ENCODE peak calls at places on chromosomes 11 and 22, in five cellular contexts. R, W, F, K and Q are unnamed samples.

GRCh38 chr11:122984186-122985011 is 2.8 kb upstream of the BSX start:
- DNase-seq in R (peak), F (peak), K (peak), W (no peak), Q (no peak)

GRCh38 chr11:110989734-110990133 is 255.8 kb upstream of the POU2AF2 start:
- DNase-seq in R (no peak), K (no peak), F (peak), W (no peak), Q (no peak)

GRCh38 chr22:41237707-41238569 is 2.8 kb downstream of the CHADL start:
- DNase-seq in R (peak), F (peak), W (no peak), K (peak), Q (peak)

GRCh38 chr11:125428486-125429173 is 67.4 kb downstream of the FEZ1 start:
- DNase-seq in K (no peak), R (peak), F (no peak), W (no peak), Q (peak)

GRCh38 chr11:34860034-34860433 is 56.1 kb downstream of the APIP start:
- DNase-seq in K (no peak), F (peak), R (no peak), W (no peak), Q (peak)

GRCh38 chr11:119635776-119636175 is 93.2 kb downstream of the NECTIN1 start:
- DNase-seq in W (no peak), F (no peak), R (no peak), K (no peak), Q (no peak)

GRCh38 chr11:123475478-123475877 is 45.4 kb downstream of the GRAMD1B start:
- DNase-seq in F (peak), R (peak), K (peak), W (no peak), Q (peak)

GRCh38 chr11:10657308-10658271 is 36.0 kb downstream of the IRAG1 start:
- DNase-seq in W (no peak), F (peak), K (no peak), R (peak), Q (peak)

GRCh38 chr11:130761560-130762220 is 154.6 kb downstream of the SNX19 start:
- DNase-seq in W (no peak), F (no peak), R (peak), K (peak), Q (no peak)

GRCh38 chr11:126384449-126385070 is 29.1 kb downstream of the ST3GAL4 start:
- DNase-seq in W (no peak), F (no peak), R (no peak), K (no peak), Q (peak)

GRCh38 chr11:63663809-63664208 is 7.4 kb downstream of the ATL3 start:
- DNase-seq in K (no peak), F (peak), R (no peak), W (no peak), Q (peak)

GRCh38 chr11:95262994-95263764 is 32.2 kb upstream of the SESN3 start:
- DNase-seq in F (no peak), W (no peak), R (no peak), K (no peak), Q (no peak)

DNA sequence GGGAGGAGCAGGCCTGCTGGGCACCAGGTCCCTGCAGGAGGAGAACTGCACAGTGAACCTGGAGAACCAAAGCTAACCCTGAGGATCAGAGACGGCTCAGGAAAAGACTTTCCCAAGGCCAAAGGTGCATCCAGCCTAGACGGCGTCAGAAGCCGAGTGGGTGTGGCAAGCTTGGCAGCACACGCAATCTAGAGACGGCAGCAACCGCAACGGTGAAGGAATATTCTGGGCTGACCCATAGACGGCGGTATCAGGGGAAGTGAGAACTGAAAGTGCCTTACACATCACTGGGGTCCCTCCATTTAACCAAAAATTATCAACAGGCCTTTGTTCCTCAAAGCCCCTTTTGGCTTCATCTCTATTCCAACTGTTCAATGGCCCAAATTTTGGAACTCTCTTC is 26.2 kb downstream of the SPATA19 start:
- DNase-seq in F (no peak), R (no peak), K (no peak), W (no peak), Q (no peak)
- TF ChIP-seq EZH2phosphoT487 in F (no peak), R (no peak), K (no peak), W (no peak), Q (no peak)

GRCh38 chr11:79236541-79236971 is 204.3 kb downstream of the TENM4 start:
- DNase-seq in K (peak), R (no peak), W (no peak), F (peak), Q (no peak)
- TF ChIP-seq EZH2phosphoT487 in K (no peak), R (no peak), W (no peak), F (no peak), Q (no peak)

GRCh38 chr11:61446211-61446651 is 16.3 kb downstream of the SDHAF2 start:
- DNase-seq in R (peak), K (peak), W (peak), F (peak), Q (peak)

GRCh38 chr11:61447601-61448551 is 18.0 kb downstream of the SDHAF2 start:
- DNase-seq in W (no peak), K (no peak), F (peak), R (no peak), Q (no peak)

GRCh38 chr11:61448552-61448927 is 18.6 kb downstream of the SDHAF2 start:
- DNase-seq in R (no peak), F (no peak), K (no peak), W (no peak), Q (no peak)

GRCh38 chr11:61442616-61443015 is 12.7 kb downstream of the SDHAF2 start:
- DNase-seq in R (no peak), W (no peak), F (no peak), K (no peak), Q (no peak)

DNA sequence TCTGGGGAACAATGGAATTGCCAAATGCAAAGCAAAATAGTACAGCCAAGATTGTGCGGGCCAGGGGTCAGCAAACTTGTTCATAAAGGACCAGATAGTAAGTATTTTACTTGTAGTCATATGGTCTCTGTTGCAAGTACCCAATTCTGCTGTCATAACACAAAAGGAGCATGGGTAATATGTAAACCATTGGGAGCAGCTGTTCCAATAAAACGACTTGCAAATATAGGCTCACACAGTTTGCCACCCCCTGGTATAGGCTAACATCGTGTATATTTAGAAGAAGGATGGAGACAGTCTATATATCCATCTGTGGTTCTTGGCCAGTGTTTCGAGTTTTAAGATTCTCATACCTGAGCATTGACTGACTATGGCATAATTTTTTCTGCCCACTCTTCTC is 15.6 kb downstream of the SDHAF2 start:
- DNase-seq in W (no peak), K (no peak), R (no peak), F (no peak), Q (no peak)
- TF ChIP-seq EZH2phosphoT487 in W (no peak), K (no peak), R (no peak), F (no peak), Q (no peak)

GRCh38 chr22:29030016-29030617 is 31.5 kb downstream of the C22orf31 start:
- DNase-seq in F (peak), W (peak), R (peak), K (no peak), Q (peak)

GRCh38 chr22:29030618-29031235 is 30.9 kb downstream of the C22orf31 start:
- DNase-seq in K (peak), F (peak), W (peak), R (peak), Q (peak)

GRCh38 chr22:29032014-29032475 is 29.6 kb downstream of the C22orf31 start:
- DNase-seq in R (peak), K (no peak), W (no peak), F (peak), Q (no peak)

GRCh38 chr22:29032584-29032983 is 29.0 kb downstream of the C22orf31 start:
- DNase-seq in F (peak), R (no peak), K (no peak), W (no peak), Q (peak)

DNA sequence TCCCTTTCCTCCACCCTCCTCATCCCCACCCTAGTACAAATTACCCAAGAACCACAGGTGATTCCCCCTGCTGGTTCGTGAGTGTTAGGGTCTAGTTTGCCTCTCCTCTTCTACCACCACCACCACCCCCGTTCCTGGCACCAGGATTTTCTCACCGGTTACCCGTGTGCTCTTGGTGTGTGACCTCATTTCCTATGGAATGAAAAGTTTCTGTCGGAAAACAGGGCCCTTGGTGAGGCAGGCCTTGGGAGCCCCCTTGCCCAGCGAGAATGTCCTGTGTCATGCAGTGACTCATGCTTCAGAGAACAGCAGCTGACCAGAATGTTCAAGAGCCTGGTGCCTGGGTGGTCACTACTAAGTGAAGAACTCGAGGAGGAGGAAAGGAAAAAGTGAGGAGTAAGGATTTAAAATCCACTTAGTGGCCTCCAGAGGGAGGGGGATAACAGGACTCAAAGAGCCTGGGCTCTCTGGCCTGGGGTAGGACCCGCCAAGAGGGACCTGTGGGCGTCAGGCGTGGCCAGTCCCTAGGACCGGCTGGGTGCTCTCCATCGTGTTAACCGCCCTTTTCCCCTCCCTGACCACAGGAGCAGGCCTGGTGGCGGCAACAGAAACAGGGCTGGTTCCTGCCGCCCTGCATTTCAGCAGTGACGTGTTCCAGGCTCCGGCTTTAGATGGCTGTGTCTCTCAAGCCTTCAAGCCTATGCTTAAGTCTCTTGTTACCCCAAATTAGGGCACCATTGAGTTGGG is 30.2 kb downstream of the C22orf31 start:
- DNase-seq in R (peak), F (peak), K (peak), W (peak), Q (peak)
- TF ChIP-seq EZH2phosphoT487 in R (no peak), F (no peak), K (no peak), W (no peak), Q (no peak)

GRCh38 chr22:38572065-38572464 is 2.1 kb upstream of the DMC1 start:
- DNase-seq in F (peak), K (peak), W (peak), R (peak), Q (peak)
- TF ChIP-seq EZH2phosphoT487 in F (no peak), K (no peak), W (no peak), R (no peak), Q (no peak)